ENCODE peak calls at places on chromosomes 5 and 9, in nine cellular contexts. J is fibroblast of the aortic adventitia; C is WTC11; Y is left ventricle myocardium superior; X is activated T-cell treated with anti-CD3 and anti-CD28 coated beads, Interleukin-2, amount 50 U/mL, for 4 hours; O is GM04503; K is KBM-7; T is T-helper 9 cell; W is midbrain. V is an unnamed sample.

GRCh38 chr5:116583085-116583766 is 8.6 kb upstream of the SEMA6A start:
- DNase-seq in W (no peak), C (no peak), K (no peak), Y (no peak), X (no peak), O (no peak), J (no peak), T (no peak), V (no peak)

GRCh38 chr9:107737987-107738743 is 248.6 kb upstream of the KLF4 start:
- DNase-seq in J (peak), W (no peak), Y (peak), O (peak), K (no peak), T (no peak), C (no peak), X (no peak), V (no peak)

GRCh38 chr5:175060264-175060663 is 335.9 kb downstream of the MSX2 start:
- DNase-seq in O (no peak), J (no peak), X (no peak), Y (no peak), C (no peak), K (no peak), W (no peak), T (no peak), V (no peak)

GRCh38 chr5:32531885-32532520 is 53.4 kb upstream of the SUB1 start:
- DNase-seq in K (no peak), T (peak), J (peak), W (no peak), C (peak), X (peak), O (no peak), Y (no peak), V (peak)

GRCh38 chr5:57442080-57442839 is 40.4 kb downstream of the ACTBL2 start:
- DNase-seq in J (peak), O (peak), X (no peak), C (no peak), Y (no peak), T (no peak), W (no peak), K (no peak), V (no peak)

GRCh38 chr5:33423018-33423630 is 17.6 kb upstream of the TARS1 start:
- DNase-seq in T (no peak), K (peak), Y (no peak), O (no peak), C (no peak), W (peak), J (peak), X (no peak), V (no peak)

GRCh38 chr9:20989923-20990341 is 41.5 kb downstream of the HACD4 start:
- DNase-seq in C (no peak), O (no peak), T (no peak), W (peak), J (no peak), X (no peak), K (peak), Y (peak), V (no peak)

GRCh38 chr5:76737846-76738245 is 21.9 kb downstream of the F2R start:
- DNase-seq in J (no peak), W (no peak), K (no peak), Y (no peak), X (no peak), O (no peak), T (no peak), C (no peak), V (no peak)

GRCh38 chr9:3497406-3497805 is 28.4 kb downstream of the RFX3 start:
- DNase-seq in K (no peak), Y (no peak), O (no peak), X (no peak), C (no peak), J (peak), W (no peak), T (no peak), V (no peak)

GRCh38 chr5:145825751-145826180 is 9.4 kb downstream of the PRELID2 start:
- DNase-seq in X (no peak), Y (no peak), C (no peak), W (peak), T (no peak), J (peak), K (peak), O (no peak), V (no peak)

GRCh38 chr5:176790921-176791320 is 19.4 kb upstream of the UNC5A start:
- DNase-seq in O (no peak), Y (no peak), K (no peak), T (no peak), C (no peak), W (no peak), J (peak), X (no peak), V (no peak)

GRCh38 chr9:401223-401622 is 186.6 kb downstream of the DOCK8 start:
- DNase-seq in K (no peak), X (no peak), T (no peak), O (no peak), J (no peak), C (no peak), Y (no peak), W (no peak), V (no peak)

GRCh38 chr9:99445377-99445891 is 223.4 kb downstream of the SEC61B start:
- DNase-seq in J (peak), T (no peak), C (no peak), W (no peak), O (peak), X (no peak), Y (peak), K (no peak), V (no peak)

GRCh38 chr5:78757269-78758053 is 108.9 kb upstream of the LHFPL2 start:
- DNase-seq in O (peak), C (no peak), W (no peak), T (no peak), X (no peak), J (peak), Y (peak), K (no peak), V (no peak)

GRCh38 chr5:119031047-119031886 is 39.6 kb upstream of the DMXL1 start:
- DNase-seq in W (no peak), K (no peak), X (no peak), O (no peak), J (no peak), T (no peak), C (no peak), Y (no peak), V (no peak)

GRCh38 chr5:116573279-116573616 is 1.4 kb downstream of the SEMA6A start:
- DNase-seq in Y (peak), W (no peak), J (no peak), C (peak), K (peak), X (no peak), T (no peak), O (no peak), V (no peak)

GRCh38 chr5:152631217-152631616 is 226.1 kb upstream of the NMUR2 start:
- DNase-seq in Y (no peak), X (no peak), J (no peak), W (no peak), O (no peak), T (no peak), K (no peak), C (no peak), V (no peak)

GRCh38 chr5:170053896-170054295 is 51.8 kb upstream of the FOXI1 start:
- DNase-seq in C (no peak), Y (no peak), W (no peak), K (no peak), J (no peak), X (no peak), T (no peak), O (no peak), V (no peak)

GRCh38 chr5:139667001-139667729 is 19.0 kb downstream of the CXXC5 start:
- DNase-seq in J (no peak), C (no peak), O (no peak), T (no peak), K (no peak), X (no peak), Y (no peak), W (no peak), V (no peak)

GRCh38 chr9:69809304-69809863 is 11.2 kb upstream of the CFAP95 start:
- DNase-seq in J (peak), X (no peak), O (no peak), C (peak), Y (no peak), K (peak), T (no peak), W (no peak), V (no peak)

GRCh38 chr9:81613002-81613750 is 76.2 kb downstream of the TLE1 start:
- DNase-seq in C (no peak), W (no peak), O (peak), Y (peak), J (peak), X (no peak), K (no peak), T (no peak), V (no peak)

GRCh38 chr5:142698447-142698846 is 12.6 kb upstream of the FGF1 start:
- DNase-seq in O (no peak), T (no peak), K (no peak), Y (no peak), C (no peak), W (peak), J (no peak), X (no peak), V (no peak)

GRCh38 chr5:95620870-95621838 is 1.3 kb downstream of the GPR150 start:
- DNase-seq in T (peak), W (no peak), O (no peak), X (peak), J (no peak), K (no peak), Y (peak), C (peak), V (peak)

GRCh38 chr9:2215941-2216441 is 200.8 kb downstream of the SMARCA2 start:
- DNase-seq in O (no peak), X (no peak), W (no peak), J (no peak), C (no peak), Y (no peak), T (no peak), K (no peak), V (no peak)

GRCh38 chr9:133518706-133519105 is 6.1 kb downstream of the MYMK start:
- DNase-seq in C (no peak), J (no peak), W (no peak), K (no peak), O (no peak), T (no peak), Y (peak), X (no peak), V (no peak)